ENCODE peak calls at places on chromosome 22, in four cellular contexts. R, P, F and H are unnamed samples.

GRCh38 chr22:24129980-24130379 is 51.3 kb upstream of the SUSD2 start:
- DNase-seq in R (no peak), P (no peak), F (no peak), H (no peak)

GRCh38 chr22:39690901-39691620 is 120.5 kb downstream of the CACNA1I start:
- DNase-seq in R (peak), F (peak), P (no peak), H (no peak)

GRCh38 chr22:22388494-22388893 is 120.0 kb downstream of the ZNF280B start:
- DNase-seq in F (no peak), P (no peak), R (no peak), H (no peak)

GRCh38 chr22:38766076-38766777 is 10.4 kb upstream of the SUN2 start:
- DNase-seq in F (peak), P (peak), R (peak), H (peak)

GRCh38 chr22:26906464-26906863 is 249.1 kb downstream of the MIAT start:
- DNase-seq in P (no peak), R (no peak), F (no peak), H (no peak)

GRCh38 chr22:24894998-24895397 is 51.5 kb downstream of the LHFPL7 start:
- DNase-seq in F (peak), R (peak), P (peak), H (no peak)

GRCh38 chr22:37503850-37504249 is 15.4 kb downstream of the CARD10 start:
- DNase-seq in R (no peak), P (no peak), F (no peak), H (no peak)

GRCh38 chr22:37030560-37031281 is 11.2 kb downstream of the MPST start:
- DNase-seq in R (no peak), F (no peak), P (no peak), H (no peak)

GRCh38 chr22:21029486-21030025 is 2.8 kb downstream of the SLC7A4 start:
- DNase-seq in R (no peak), P (no peak), F (no peak), H (no peak)

GRCh38 chr22:42920101-42920820 is 63.2 kb upstream of the ARFGAP3 start:
- DNase-seq in F (no peak), P (no peak), R (no peak), H (no peak)

DNA sequence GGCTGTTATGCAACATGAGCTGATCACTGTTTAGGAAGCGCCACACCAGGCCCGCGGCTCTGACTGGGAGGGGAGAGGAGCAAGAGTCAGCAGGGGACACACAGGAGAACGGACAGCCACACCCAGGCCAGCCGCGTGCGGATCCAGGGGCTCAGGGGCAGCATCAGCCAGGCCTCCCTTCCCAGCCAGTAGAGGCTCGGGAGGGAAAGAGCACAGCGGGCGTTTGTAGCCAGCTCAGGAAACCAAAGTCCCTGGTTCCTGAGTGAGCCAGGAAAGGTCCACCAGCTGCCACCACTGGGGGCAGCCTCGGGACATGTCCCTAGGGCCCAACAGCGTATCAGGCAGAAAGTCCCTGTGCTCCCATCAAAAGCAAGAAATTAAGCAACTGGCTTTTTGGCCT is 71.8 kb upstream of the PITPNB start:
- DNase-seq in F (peak), R (peak), P (no peak), H (peak)
- TF ChIP-seq CTCF in F (peak), R (peak), P (peak), H (peak)

GRCh38 chr22:50562523-50563409 is at the start of gene SYCE3:
- DNase-seq in R (peak), P (peak), F (peak), H (peak)
- TF ChIP-seq EZH2 in R (no peak), P (no peak), F (no peak), H (no peak)

GRCh38 chr22:45958971-45959370 is 18.0 kb downstream of the WNT7B start:
- DNase-seq in P (no peak), F (no peak), R (no peak), H (no peak)
- TF ChIP-seq CTCF in P (no peak), F (no peak), R (no peak), H (no peak)

GRCh38 chr22:19761022-19761499 is 483 bp downstream of the TBX1 start:
- DNase-seq in R (peak), F (no peak), P (no peak), H (no peak)

GRCh38 chr22:19760652-19761002 is at the start of gene TBX1:
- DNase-seq in P (no peak), F (no peak), R (no peak), H (no peak)

GRCh38 chr22:19759459-19759993 is 1.1 kb upstream of the TBX1 start:
- DNase-seq in F (peak), P (no peak), R (peak), H (no peak)

GRCh38 chr22:19758896-19759458 is 1.6 kb upstream of the TBX1 start:
- DNase-seq in R (peak), P (no peak), F (no peak), H (no peak)

DNA sequence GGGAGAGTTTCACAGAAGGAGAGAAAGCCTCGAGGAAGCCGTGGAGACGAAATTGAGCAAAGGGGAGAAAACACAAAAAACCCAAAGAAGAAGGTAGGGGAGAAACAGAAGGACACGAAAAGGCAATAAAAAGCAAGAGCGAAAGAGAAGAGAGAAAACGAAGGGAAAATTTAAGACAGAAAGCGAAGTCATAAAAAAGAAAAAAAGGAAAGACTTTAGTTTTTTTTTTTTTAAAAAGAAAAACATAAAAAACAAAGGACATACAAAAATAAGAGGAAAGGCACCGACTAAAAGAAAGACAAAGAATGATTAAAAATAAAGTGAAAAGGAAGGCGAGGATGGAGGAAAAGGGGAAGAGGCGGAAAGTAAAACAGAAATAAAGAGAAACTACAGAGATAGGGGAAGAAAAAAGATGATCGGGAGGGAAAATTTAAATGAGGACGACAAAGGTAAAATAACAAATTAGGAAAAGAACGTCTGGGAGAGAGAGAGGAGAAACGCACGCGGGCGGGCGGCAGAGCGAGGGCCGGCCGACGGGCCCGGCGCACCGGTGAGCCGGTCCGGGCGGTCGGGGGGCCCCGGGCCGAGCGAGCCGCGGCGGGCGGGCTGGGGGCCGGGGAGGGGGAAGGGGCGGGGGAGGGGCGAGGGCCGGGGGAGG is 455 bp upstream of the TBX1 start:
- DNase-seq in R (peak), P (no peak), F (no peak), H (no peak)
- TF ChIP-seq EZH2 in R (peak), P (peak), F (peak), H (no peak)

DNA sequence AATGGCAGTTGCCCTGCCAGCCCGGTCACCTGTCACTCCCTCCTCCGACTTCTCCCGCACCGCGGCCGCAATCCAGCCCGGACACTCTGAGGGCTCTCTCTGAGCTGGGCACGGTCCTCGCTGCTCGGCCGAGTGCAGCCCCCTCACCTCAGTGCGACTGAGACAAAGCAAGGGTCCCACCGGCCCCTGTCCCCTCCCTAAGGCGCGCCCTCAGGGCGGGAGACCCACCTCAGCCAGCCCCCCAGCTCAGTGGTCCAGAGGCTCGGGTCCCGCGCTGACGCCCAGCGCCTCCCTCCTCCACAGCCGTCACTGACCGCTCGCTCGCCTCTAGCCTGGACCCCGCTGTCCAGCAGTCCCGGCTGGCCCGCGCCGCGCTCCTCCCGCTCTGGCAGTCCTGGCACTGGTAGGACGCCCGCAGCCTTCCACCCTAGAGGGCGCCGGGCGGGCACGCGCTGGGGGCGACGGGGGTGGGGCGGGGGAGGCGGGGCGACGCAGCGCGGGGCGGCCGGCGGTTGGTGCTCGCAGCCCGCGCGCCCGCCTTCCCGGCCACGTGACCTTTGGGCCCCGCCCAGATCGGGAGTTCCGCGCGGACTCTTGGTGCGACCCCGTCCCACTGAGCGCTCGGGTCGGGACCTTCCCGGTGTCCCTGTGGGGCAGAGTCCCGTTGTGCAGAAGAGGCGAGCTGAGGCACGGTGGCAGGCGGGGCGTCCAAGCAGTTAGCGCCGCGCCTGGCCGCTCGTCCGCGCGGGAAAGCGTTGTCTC is 7.9 kb upstream of the L3MBTL2 start:
- DNase-seq in R (peak), P (peak), F (peak), H (peak)
- TF ChIP-seq CTCF in R (peak), P (peak), F (peak), H (peak)

DNA sequence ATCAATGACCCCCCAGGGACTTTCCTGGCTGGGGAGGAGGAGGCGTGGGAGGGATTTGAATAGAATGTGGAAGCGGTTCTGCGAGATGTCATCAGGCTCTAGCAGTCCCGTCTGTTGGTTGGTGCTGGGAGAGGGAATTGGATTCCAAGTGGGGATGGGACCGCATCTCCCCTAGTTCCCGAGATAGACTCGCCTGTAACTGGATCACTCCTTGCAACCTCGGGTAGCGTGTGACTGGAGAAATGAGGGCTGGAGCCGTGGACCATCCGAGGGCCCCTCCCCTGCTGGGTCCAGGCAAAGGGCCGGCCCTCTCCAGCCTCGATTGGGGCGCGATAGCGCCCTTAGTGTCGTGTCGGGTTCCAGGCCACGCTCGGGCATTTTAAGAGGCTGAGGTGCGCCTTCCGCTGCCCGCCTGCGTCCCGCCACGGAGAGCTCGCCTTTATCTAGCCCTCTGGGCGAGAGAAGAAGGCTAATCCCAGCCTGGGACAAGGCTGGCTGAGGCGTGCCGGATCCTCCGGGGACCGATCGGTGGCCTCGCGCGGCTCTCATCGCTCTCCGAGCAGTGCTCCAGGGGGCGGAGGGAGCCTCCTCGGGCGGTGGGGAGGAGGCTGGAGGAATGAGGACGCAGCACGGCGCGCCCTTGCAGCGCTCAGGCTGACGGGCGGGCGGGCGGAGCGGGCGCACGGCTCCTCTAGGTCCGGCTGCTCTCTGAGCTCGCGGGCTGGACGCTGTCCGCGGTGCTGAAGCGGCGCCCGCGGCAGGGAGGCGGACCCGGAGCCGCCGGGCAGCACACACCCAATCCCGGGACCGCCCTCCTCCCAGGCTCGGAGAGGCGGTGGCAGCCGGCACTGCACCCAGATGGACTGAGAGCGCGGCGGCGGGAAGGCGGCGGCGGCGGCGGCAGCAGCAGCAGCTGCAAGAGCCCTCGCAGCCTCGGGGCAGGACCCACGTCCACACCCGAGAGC is 107.8 kb downstream of the OSBP2 start:
- DNase-seq in R (peak), P (peak), F (peak), H (peak)
- TF ChIP-seq EZH2 in R (no peak), P (no peak), F (no peak), H (no peak)

GRCh38 chr22:44335066-44335839 is 22.5 kb upstream of the SHISAL1 start:
- DNase-seq in P (no peak), F (no peak), R (no peak), H (no peak)

GRCh38 chr22:44337658-44338004 is 24.9 kb upstream of the SHISAL1 start:
- DNase-seq in R (peak), F (peak), P (no peak), H (no peak)

GRCh38 chr22:44336962-44337657 is 24.4 kb upstream of the SHISAL1 start:
- DNase-seq in P (no peak), R (peak), F (no peak), H (no peak)

GRCh38 chr22:44333847-44334635 is 21.3 kb upstream of the SHISAL1 start:
- DNase-seq in F (no peak), P (no peak), R (no peak), H (no peak)

DNA sequence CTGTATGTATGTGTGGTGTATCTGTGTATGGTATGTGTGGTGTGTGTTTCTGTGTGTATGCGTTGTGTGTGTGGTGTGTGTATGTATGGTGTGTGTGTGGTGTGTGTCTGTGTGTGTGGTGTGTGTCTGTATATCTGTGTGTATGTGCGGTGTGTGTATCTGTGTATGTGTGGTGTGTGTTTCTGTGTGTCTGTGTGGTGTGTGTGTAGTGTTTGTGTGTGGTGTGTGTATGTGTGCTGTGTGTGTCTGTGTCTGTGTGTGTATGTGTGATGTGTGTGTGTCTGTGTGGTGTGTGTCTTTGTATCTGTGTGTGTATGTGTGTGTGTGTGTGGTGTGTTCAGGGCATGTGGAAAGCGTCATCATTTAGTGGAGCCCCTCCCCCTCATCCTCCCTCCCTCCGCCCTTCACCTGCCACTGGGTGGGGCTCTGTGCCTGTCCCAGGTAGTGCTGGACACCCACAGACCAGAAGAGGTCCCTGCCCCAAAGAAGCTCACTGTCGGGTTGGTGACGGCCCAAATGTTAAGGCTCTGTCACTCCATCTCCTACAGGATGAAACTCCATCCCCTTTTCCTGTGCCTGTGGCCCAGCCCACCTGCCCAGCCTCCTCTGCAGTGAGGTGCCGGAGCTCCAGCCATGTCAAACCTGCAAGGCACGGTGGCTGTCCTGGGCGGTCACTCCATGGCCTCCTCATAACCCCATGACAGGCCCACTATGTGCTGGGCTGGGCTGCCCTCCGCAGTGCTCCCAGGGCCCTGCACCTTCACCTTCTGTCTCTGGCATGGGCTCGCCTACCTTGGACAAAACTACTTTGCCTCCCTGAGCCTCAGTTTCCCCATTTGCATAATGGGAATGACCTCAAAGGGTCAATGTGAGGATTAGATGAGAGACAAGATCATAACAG is 23.4 kb upstream of the SHISAL1 start:
- DNase-seq in R (peak), F (no peak), P (no peak), H (no peak)
- TF ChIP-seq CTCF in R (peak), F (no peak), P (no peak), H (peak)

GRCh38 chr22:29727248-29727551 is 7.4 kb downstream of the CABP7 start:
- DNase-seq in P (peak), F (peak), R (peak), H (peak)

GRCh38 chr22:29726104-29726503 is 6.3 kb downstream of the CABP7 start:
- DNase-seq in R (no peak), F (no peak), P (no peak), H (no peak)

GRCh38 chr22:29731058-29731850 is 11.5 kb downstream of the CABP7 start:
- DNase-seq in P (no peak), R (no peak), F (no peak), H (no peak)

GRCh38 chr22:29726512-29727247 is 6.9 kb downstream of the CABP7 start:
- DNase-seq in R (no peak), P (no peak), F (no peak), H (no peak)

GRCh38 chr22:29729161-29729560 is 9.4 kb downstream of the CABP7 start:
- DNase-seq in R (no peak), F (no peak), P (no peak), H (no peak)
- TF ChIP-seq EZH2 in R (no peak), F (no peak), P (no peak), H (no peak)

GRCh38 chr22:49024775-49025440 is 802.8 kb downstream of the BRD1 start:
- DNase-seq in F (no peak), R (no peak), P (no peak), H (no peak)

GRCh38 chr22:49025791-49026475 is 801.7 kb downstream of the BRD1 start:
- DNase-seq in F (no peak), R (no peak), P (no peak), H (no peak)

GRCh38 chr22:49022816-49023160 is 804.9 kb downstream of the BRD1 start:
- DNase-seq in F (no peak), P (no peak), R (no peak), H (no peak)

GRCh38 chr22:49023161-49023878 is 804.4 kb downstream of the BRD1 start:
- DNase-seq in F (no peak), R (no peak), P (no peak), H (no peak)

DNA sequence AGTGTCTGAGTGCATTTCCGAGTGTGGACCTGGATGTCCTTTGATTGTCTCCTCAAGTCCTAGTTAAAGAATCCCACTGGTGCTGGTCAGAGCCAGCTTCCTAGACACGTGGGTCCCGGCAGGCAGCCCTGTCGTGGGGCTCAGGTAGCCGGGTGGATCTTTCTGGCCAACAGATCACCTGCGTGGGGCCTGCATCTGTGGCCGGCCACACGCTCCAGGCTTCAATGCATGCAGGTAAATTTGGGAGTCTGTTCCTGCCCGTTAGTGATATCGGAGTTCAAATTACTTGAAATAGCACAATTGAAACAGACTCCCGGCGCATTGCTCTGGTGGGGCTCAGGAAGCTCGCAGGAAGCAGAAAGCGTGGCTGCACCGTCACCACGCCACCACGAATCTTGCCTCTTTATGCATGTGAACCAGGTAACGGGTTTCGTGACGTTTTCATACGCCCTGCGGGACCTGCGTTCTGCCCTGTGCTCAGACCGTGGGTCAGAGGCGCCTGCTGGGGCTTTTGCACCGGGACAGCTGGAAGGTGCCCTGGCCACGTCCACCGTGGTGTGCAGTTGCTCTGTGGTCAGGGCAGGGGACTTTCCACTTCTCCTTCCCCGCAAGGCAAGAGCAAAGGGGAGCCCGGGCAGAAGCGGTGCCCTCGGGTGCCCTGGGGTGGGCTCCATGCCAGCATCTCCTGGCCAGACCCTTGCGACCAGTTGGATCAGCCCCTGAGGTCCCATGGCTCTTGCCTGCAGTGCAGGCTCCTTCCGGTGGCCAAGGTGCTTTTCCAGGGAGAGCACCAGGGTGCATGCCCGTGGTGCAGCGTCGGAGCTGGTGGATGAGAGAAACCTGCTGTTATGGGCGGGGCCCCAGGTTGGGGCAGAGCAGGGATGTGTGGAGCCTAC is 803.5 kb downstream of the BRD1 start:
- DNase-seq in P (no peak), R (no peak), F (no peak), H (no peak)
- TF ChIP-seq CTCF in P (no peak), R (no peak), F (no peak), H (no peak)